ENCODE peak calls at places on chromosome 6, in ten cellular contexts. T, F, E, B, H, X, D, L, V and J are unnamed samples.

GRCh38 chr6:37126961-37127360 is 43.0 kb upstream of the PIM1 start:
- DNase-seq in E (no peak), F (no peak), H (no peak), D (no peak), L (no peak), V (no peak), B (no peak), T (no peak), X (no peak), J (no peak)

GRCh38 chr6:30334077-30334476 is 7.3 kb downstream of the TRIM39 start:
- DNase-seq in E (no peak), B (no peak), H (no peak), L (no peak), X (no peak), V (no peak), D (no peak), T (no peak), F (no peak), J (no peak)

GRCh38 chr6:148538251-148539190 is 195.9 kb downstream of the SASH1 start:
- DNase-seq in V (peak), F (no peak), T (no peak), B (no peak), E (no peak), L (no peak), H (no peak), D (no peak), X (no peak), J (peak)

GRCh38 chr6:23621026-23621425 is 505.0 kb upstream of the NRSN1 start:
- DNase-seq in T (no peak), F (no peak), H (no peak), D (no peak), E (no peak), L (no peak), X (no peak), B (no peak), V (no peak), J (peak)

GRCh38 chr6:150652848-150653613 is 53.3 kb downstream of the PLEKHG1 start:
- DNase-seq in E (no peak), F (no peak), H (no peak), X (peak), T (no peak), V (no peak), L (no peak), D (no peak), B (no peak), J (no peak)

GRCh38 chr6:42101186-42101657 is 41.2 kb downstream of the C6orf132 start:
- DNase-seq in B (no peak), T (no peak), F (no peak), E (no peak), D (no peak), H (no peak), V (peak), L (no peak), X (no peak), J (no peak)

GRCh38 chr6:1621328-1621701 is 11.6 kb downstream of the FOXC1 start:
- DNase-seq in D (no peak), B (no peak), H (no peak), F (no peak), X (no peak), L (no peak), T (no peak), E (no peak), V (no peak), J (no peak)

GRCh38 chr6:158027590-158028285 is 46.1 kb downstream of the SYNJ2 start:
- DNase-seq in H (peak), B (no peak), D (no peak), F (no peak), V (no peak), L (no peak), T (no peak), E (no peak), X (no peak), J (no peak)

GRCh38 chr6:130676077-130676772 is 151.0 kb upstream of the SMLR1 start:
- DNase-seq in T (no peak), H (no peak), D (no peak), B (no peak), L (no peak), X (no peak), F (no peak), E (no peak), V (peak), J (peak)